ENCODE peak calls at places on chromosomes 11 and 22, in ten cellular contexts. One of them, this sample, is unnamed. For H3K36me3, the result is how much of the 10 kb centered on the place peaks cover.

GRCh38 chr11:65316979-65317786 is 2.5 kb downstream of the CDC42EP2 start:
- DNase-seq in spleen: no peak
- DNase-seq in thoracic aorta: no peak
- DNase-seq in fibroblast of lung: peak
- DNase-seq in neural progenitor cell: peak
- DNase-seq in tibial nerve: peak
- DNase-seq in WERI-Rb-1: peak
- DNase-seq in colonic mucosa: peak
- DNase-seq in mammary epithelial cell: peak
- DNase-seq in GM06990: no peak
- DNase-seq in this sample: peak

GRCh38 chr11:43517518-43517917 is 158.8 kb downstream of the TTC17 start:
- DNase-seq in spleen: no peak
- DNase-seq in thoracic aorta: no peak
- DNase-seq in fibroblast of lung: no peak
- DNase-seq in neural progenitor cell: no peak
- DNase-seq in tibial nerve: no peak
- DNase-seq in WERI-Rb-1: no peak
- DNase-seq in colonic mucosa: no peak
- DNase-seq in mammary epithelial cell: peak
- DNase-seq in GM06990: no peak
- DNase-seq in this sample: no peak

GRCh38 chr22:28012811-28013460 is 93.9 kb upstream of the PITPNB start:
- DNase-seq in spleen: peak
- DNase-seq in thoracic aorta: no peak
- DNase-seq in fibroblast of lung: no peak
- DNase-seq in neural progenitor cell: no peak
- DNase-seq in tibial nerve: no peak
- DNase-seq in WERI-Rb-1: no peak
- DNase-seq in colonic mucosa: no peak
- DNase-seq in mammary epithelial cell: peak
- DNase-seq in GM06990: no peak
- DNase-seq in this sample: no peak

GRCh38 chr11:17508306-17508705 is 31.7 kb upstream of the ABCC8 start:
- DNase-seq in spleen: no peak
- DNase-seq in thoracic aorta: no peak
- DNase-seq in fibroblast of lung: peak
- DNase-seq in neural progenitor cell: no peak
- DNase-seq in tibial nerve: no peak
- DNase-seq in WERI-Rb-1: no peak
- DNase-seq in colonic mucosa: no peak
- DNase-seq in mammary epithelial cell: no peak
- DNase-seq in GM06990: no peak
- DNase-seq in this sample: no peak

GRCh38 chr11:112291191-112291590 is 30.5 kb upstream of the PLET1 start:
- DNase-seq in spleen: no peak
- DNase-seq in thoracic aorta: no peak
- DNase-seq in fibroblast of lung: no peak
- DNase-seq in neural progenitor cell: no peak
- DNase-seq in tibial nerve: no peak
- DNase-seq in WERI-Rb-1: no peak
- DNase-seq in colonic mucosa: no peak
- DNase-seq in mammary epithelial cell: no peak
- DNase-seq in GM06990: no peak
- DNase-seq in this sample: no peak

GRCh38 chr11:2770556-2771301 is 70.9 kb upstream of the KCNQ1OT1 start:
- DNase-seq in spleen: peak
- DNase-seq in thoracic aorta: no peak
- DNase-seq in fibroblast of lung: no peak
- DNase-seq in neural progenitor cell: peak
- DNase-seq in tibial nerve: peak
- DNase-seq in WERI-Rb-1: peak
- DNase-seq in colonic mucosa: peak
- DNase-seq in mammary epithelial cell: no peak
- DNase-seq in GM06990: no peak
- DNase-seq in this sample: peak

GRCh38 chr11:69106124-69106811 is 49.5 kb upstream of the SMIM38 start:
- DNase-seq in spleen: no peak
- DNase-seq in thoracic aorta: no peak
- DNase-seq in fibroblast of lung: no peak
- DNase-seq in neural progenitor cell: no peak
- DNase-seq in tibial nerve: no peak
- DNase-seq in WERI-Rb-1: no peak
- DNase-seq in colonic mucosa: no peak
- DNase-seq in mammary epithelial cell: no peak
- DNase-seq in GM06990: no peak
- DNase-seq in this sample: no peak

GRCh38 chr11:2795491-2795991 is 90.0 kb downstream of the CDKN1C start:
- DNase-seq in spleen: peak
- DNase-seq in thoracic aorta: no peak
- DNase-seq in fibroblast of lung: no peak
- DNase-seq in neural progenitor cell: no peak
- DNase-seq in tibial nerve: peak
- DNase-seq in WERI-Rb-1: no peak
- DNase-seq in colonic mucosa: peak
- DNase-seq in mammary epithelial cell: no peak
- DNase-seq in GM06990: no peak
- DNase-seq in this sample: peak

GRCh38 chr22:18031670-18032454 is 7.5 kb upstream of the MICAL3 start:
- DNase-seq in spleen: peak
- DNase-seq in thoracic aorta: no peak
- DNase-seq in fibroblast of lung: peak
- DNase-seq in neural progenitor cell: no peak
- DNase-seq in tibial nerve: no peak
- DNase-seq in WERI-Rb-1: no peak
- DNase-seq in colonic mucosa: no peak
- DNase-seq in mammary epithelial cell: peak
- DNase-seq in GM06990: no peak
- DNase-seq in this sample: no peak

GRCh38 chr11:35151241-35151640 is 12.3 kb downstream of the CD44 start:
- DNase-seq in spleen: no peak
- DNase-seq in thoracic aorta: no peak
- DNase-seq in fibroblast of lung: no peak
- DNase-seq in neural progenitor cell: no peak
- DNase-seq in tibial nerve: no peak
- DNase-seq in WERI-Rb-1: no peak
- DNase-seq in colonic mucosa: no peak
- DNase-seq in mammary epithelial cell: no peak
- DNase-seq in GM06990: no peak
- DNase-seq in this sample: no peak
- H3K36me3 ChIP-seq in spleen: under half
- H3K36me3 ChIP-seq in thoracic aorta: under half
- H3K36me3 ChIP-seq in fibroblast of lung: under half
- H3K36me3 ChIP-seq in neural progenitor cell: under half
- H3K36me3 ChIP-seq in tibial nerve: under half
- H3K36me3 ChIP-seq in WERI-Rb-1: under half
- H3K36me3 ChIP-seq in colonic mucosa: under half
- H3K36me3 ChIP-seq in mammary epithelial cell: half or more
- H3K36me3 ChIP-seq in GM06990: under half
- H3K36me3 ChIP-seq in this sample: under half

DNA sequence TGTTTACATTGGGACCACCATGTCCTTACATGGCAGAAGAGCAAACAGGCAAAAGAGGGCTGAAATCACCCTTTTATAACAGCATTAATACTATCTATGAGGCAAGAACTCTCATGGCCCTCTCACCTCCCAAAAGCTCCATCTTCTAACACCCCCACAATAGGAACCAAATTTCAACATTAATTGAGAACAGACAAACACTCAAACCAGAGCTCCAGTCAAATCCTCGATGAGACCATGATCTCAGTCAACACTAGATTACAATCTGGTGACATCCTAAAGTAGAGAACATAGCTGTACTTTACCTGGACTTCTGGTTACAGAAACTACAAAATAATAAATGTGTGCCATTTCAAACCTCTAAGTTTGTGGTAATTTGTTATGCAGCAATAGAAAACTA is 25.1 kb downstream of the OR2AG2 start:
- DNase-seq in spleen: no peak
- DNase-seq in thoracic aorta: no peak
- DNase-seq in fibroblast of lung: no peak
- DNase-seq in neural progenitor cell: no peak
- DNase-seq in tibial nerve: no peak
- DNase-seq in WERI-Rb-1: no peak
- DNase-seq in colonic mucosa: no peak
- DNase-seq in mammary epithelial cell: no peak
- DNase-seq in GM06990: no peak
- DNase-seq in this sample: no peak
- TF ChIP-seq CTCF in spleen: no peak
- TF ChIP-seq CTCF in thoracic aorta: no peak
- TF ChIP-seq CTCF in fibroblast of lung: no peak
- TF ChIP-seq CTCF in neural progenitor cell: no peak
- TF ChIP-seq CTCF in tibial nerve: no peak
- TF ChIP-seq CTCF in WERI-Rb-1: no peak
- TF ChIP-seq CTCF in colonic mucosa: no peak
- TF ChIP-seq CTCF in mammary epithelial cell: no peak
- TF ChIP-seq CTCF in GM06990: no peak
- TF ChIP-seq CTCF in this sample: no peak

GRCh38 chr11:61796127-61796526 is 3.4 kb downstream of the FEN1 start:
- DNase-seq in spleen: no peak
- DNase-seq in thoracic aorta: no peak
- DNase-seq in fibroblast of lung: no peak
- DNase-seq in neural progenitor cell: no peak
- DNase-seq in tibial nerve: no peak
- DNase-seq in WERI-Rb-1: no peak
- DNase-seq in colonic mucosa: no peak
- DNase-seq in mammary epithelial cell: no peak
- DNase-seq in GM06990: no peak
- DNase-seq in this sample: no peak

GRCh38 chr11:61797263-61797944 is 4.7 kb downstream of the FEN1 start:
- DNase-seq in spleen: peak
- DNase-seq in thoracic aorta: peak
- DNase-seq in fibroblast of lung: peak
- DNase-seq in neural progenitor cell: peak
- DNase-seq in tibial nerve: peak
- DNase-seq in WERI-Rb-1: peak
- DNase-seq in colonic mucosa: peak
- DNase-seq in mammary epithelial cell: peak
- DNase-seq in GM06990: no peak
- DNase-seq in this sample: no peak

GRCh38 chr11:61803889-61804647 is 11.4 kb downstream of the FEN1 start:
- DNase-seq in spleen: peak
- DNase-seq in thoracic aorta: no peak
- DNase-seq in fibroblast of lung: peak
- DNase-seq in neural progenitor cell: no peak
- DNase-seq in tibial nerve: no peak
- DNase-seq in WERI-Rb-1: no peak
- DNase-seq in colonic mucosa: no peak
- DNase-seq in mammary epithelial cell: no peak
- DNase-seq in GM06990: no peak
- DNase-seq in this sample: no peak

GRCh38 chr11:61800331-61801281 is 7.9 kb downstream of the FEN1 start:
- DNase-seq in spleen: no peak
- DNase-seq in thoracic aorta: no peak
- DNase-seq in fibroblast of lung: no peak
- DNase-seq in neural progenitor cell: no peak
- DNase-seq in tibial nerve: no peak
- DNase-seq in WERI-Rb-1: no peak
- DNase-seq in colonic mucosa: no peak
- DNase-seq in mammary epithelial cell: no peak
- DNase-seq in GM06990: no peak
- DNase-seq in this sample: no peak

GRCh38 chr11:61799665-61800284 is 7.1 kb downstream of the FEN1 start:
- DNase-seq in spleen: no peak
- DNase-seq in thoracic aorta: no peak
- DNase-seq in fibroblast of lung: no peak
- DNase-seq in neural progenitor cell: no peak
- DNase-seq in tibial nerve: no peak
- DNase-seq in WERI-Rb-1: no peak
- DNase-seq in colonic mucosa: no peak
- DNase-seq in mammary epithelial cell: no peak
- DNase-seq in GM06990: no peak
- DNase-seq in this sample: no peak
- H3K36me3 ChIP-seq in spleen: under half
- H3K36me3 ChIP-seq in thoracic aorta: under half
- H3K36me3 ChIP-seq in fibroblast of lung: under half
- H3K36me3 ChIP-seq in neural progenitor cell: under half
- H3K36me3 ChIP-seq in tibial nerve: under half
- H3K36me3 ChIP-seq in WERI-Rb-1: half or more
- H3K36me3 ChIP-seq in colonic mucosa: under half
- H3K36me3 ChIP-seq in mammary epithelial cell: under half
- H3K36me3 ChIP-seq in GM06990: under half
- H3K36me3 ChIP-seq in this sample: under half

GRCh38 chr11:1565904-1566247 is 6.2 kb downstream of the DUSP8 start:
- DNase-seq in spleen: peak
- DNase-seq in thoracic aorta: no peak
- DNase-seq in fibroblast of lung: no peak
- DNase-seq in neural progenitor cell: no peak
- DNase-seq in tibial nerve: no peak
- DNase-seq in WERI-Rb-1: no peak
- DNase-seq in colonic mucosa: no peak
- DNase-seq in mammary epithelial cell: no peak
- DNase-seq in GM06990: no peak
- DNase-seq in this sample: no peak

GRCh38 chr11:1567721-1568100 is 4.4 kb downstream of the DUSP8 start:
- DNase-seq in spleen: peak
- DNase-seq in thoracic aorta: no peak
- DNase-seq in fibroblast of lung: no peak
- DNase-seq in neural progenitor cell: no peak
- DNase-seq in tibial nerve: no peak
- DNase-seq in WERI-Rb-1: no peak
- DNase-seq in colonic mucosa: no peak
- DNase-seq in mammary epithelial cell: no peak
- DNase-seq in GM06990: no peak
- DNase-seq in this sample: no peak

GRCh38 chr11:1565173-1565903 is 6.7 kb downstream of the DUSP8 start:
- DNase-seq in spleen: peak
- DNase-seq in thoracic aorta: no peak
- DNase-seq in fibroblast of lung: no peak
- DNase-seq in neural progenitor cell: no peak
- DNase-seq in tibial nerve: no peak
- DNase-seq in WERI-Rb-1: no peak
- DNase-seq in colonic mucosa: no peak
- DNase-seq in mammary epithelial cell: no peak
- DNase-seq in GM06990: no peak
- DNase-seq in this sample: peak

GRCh38 chr11:1567052-1567720 is 4.9 kb downstream of the DUSP8 start:
- DNase-seq in spleen: peak
- DNase-seq in thoracic aorta: no peak
- DNase-seq in fibroblast of lung: no peak
- DNase-seq in neural progenitor cell: no peak
- DNase-seq in tibial nerve: no peak
- DNase-seq in WERI-Rb-1: peak
- DNase-seq in colonic mucosa: peak
- DNase-seq in mammary epithelial cell: no peak
- DNase-seq in GM06990: no peak
- DNase-seq in this sample: peak

DNA sequence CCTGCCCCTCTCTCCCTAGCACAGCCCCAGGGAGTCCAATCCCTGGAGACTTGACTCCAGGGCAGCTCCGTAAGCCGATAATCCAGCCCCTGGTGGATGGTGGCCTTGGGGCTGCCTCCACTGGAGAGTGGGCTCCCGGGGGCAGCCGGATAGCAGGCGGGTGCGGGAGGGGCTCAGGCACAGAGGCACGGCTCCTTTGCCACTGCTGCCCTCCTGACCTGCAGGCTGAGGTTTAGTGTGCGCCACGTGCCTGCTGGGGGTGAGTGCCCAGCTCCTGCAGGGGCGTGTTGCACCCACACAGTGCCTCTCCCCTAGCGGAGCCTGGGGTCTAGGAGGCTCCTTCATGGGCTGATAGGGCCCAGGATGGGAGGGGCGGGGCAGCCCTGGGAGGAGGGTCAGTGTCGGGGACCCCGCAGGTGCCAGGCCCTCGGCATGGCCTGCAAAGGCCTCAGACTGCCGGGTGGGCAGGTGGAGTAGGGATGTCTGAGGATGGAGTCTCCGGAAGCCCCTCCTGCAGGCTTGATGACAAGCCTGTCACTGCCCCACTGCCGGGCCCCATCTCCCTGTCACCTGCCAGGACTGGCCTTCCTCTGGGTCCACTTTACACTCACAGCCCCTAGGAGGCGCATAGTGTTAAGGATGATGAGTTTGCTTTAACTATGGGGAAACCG is 5.6 kb downstream of the DUSP8 start:
- DNase-seq in spleen: peak
- DNase-seq in thoracic aorta: no peak
- DNase-seq in fibroblast of lung: no peak
- DNase-seq in neural progenitor cell: no peak
- DNase-seq in tibial nerve: no peak
- DNase-seq in WERI-Rb-1: peak
- DNase-seq in colonic mucosa: no peak
- DNase-seq in mammary epithelial cell: no peak
- DNase-seq in GM06990: no peak
- DNase-seq in this sample: no peak
- TF ChIP-seq CTCF in spleen: no peak
- TF ChIP-seq CTCF in thoracic aorta: no peak
- TF ChIP-seq CTCF in fibroblast of lung: no peak
- TF ChIP-seq CTCF in neural progenitor cell: peak
- TF ChIP-seq CTCF in tibial nerve: no peak
- TF ChIP-seq CTCF in WERI-Rb-1: peak
- TF ChIP-seq CTCF in colonic mucosa: no peak
- TF ChIP-seq CTCF in mammary epithelial cell: no peak
- TF ChIP-seq CTCF in GM06990: peak
- TF ChIP-seq CTCF in this sample: no peak

This sample was measured in suprapubic skin.